ENCODE peak calls at places on chromosomes 3 and 15, in eight cellular contexts. A is pancreas, O is BE2C, L is GM23248, B is neural progenitor cell, X is heart left ventricle, C is psoas muscle, F is IMR-90. U is an unnamed sample.

GRCh38 chr3:172317984-172318383 is 130.3 kb downstream of the GHSR start:
- DNase-seq in A (no peak), O (peak; percentile 86), L (peak; percentile 95), B (no peak), X (peak; percentile 74), C (peak; percentile 53), F (peak; percentile 96), U (no peak)

GRCh38 chr3:25441234-25441856 is 13.3 kb downstream of the RARB start:
- DNase-seq in A (no peak), O (no peak), L (no peak), B (peak; percentile 8), X (no peak), C (peak; percentile 19), F (no peak), U (no peak)

GRCh38 chr3:4045756-4046155 is 246.5 kb downstream of the LRRN1 start:
- DNase-seq in A (no peak), O (no peak), L (peak; percentile 7), B (no peak), X (no peak), C (no peak), F (no peak), U (no peak)

GRCh38 chr15:44340410-44340809 is 51.9 kb downstream of the GOLM2 start:
- DNase-seq in A (no peak), O (no peak), L (peak; percentile 89), B (no peak), X (no peak), C (no peak), F (peak; percentile 84), U (no peak)

GRCh38 chr3:48301814-48302194 is 31.7 kb downstream of the SPINK8 start:
- DNase-seq in A (peak; percentile 18), O (no peak), L (peak; percentile 72), B (no peak), X (no peak), C (peak; percentile 29), F (peak; percentile 19), U (no peak)

GRCh38 chr3:197454014-197454413 is 101.8 kb downstream of the BDH1 start:
- DNase-seq in A (no peak), O (peak; percentile 23), L (peak; percentile 36), B (no peak), X (no peak), C (no peak), F (no peak), U (no peak)

GRCh38 chr3:152915695-152916094 is 80.8 kb downstream of the P2RY1 start:
- DNase-seq in A (no peak), O (no peak), L (no peak), B (no peak), X (no peak), C (no peak), F (no peak), U (no peak)

GRCh38 chr3:156750874-156751245 is 75.3 kb upstream of the LEKR1 start:
- DNase-seq in A (no peak), O (no peak), L (peak; percentile 89), B (peak; percentile 27), X (no peak), C (no peak), F (peak; percentile 60), U (no peak)

GRCh38 chr3:127161236-127161635 is 31.7 kb upstream of the PRR23E start:
- DNase-seq in A (no peak), O (no peak), L (no peak), B (no peak), X (no peak), C (no peak), F (no peak), U (no peak)

GRCh38 chr15:80052597-80053304 is 6.7 kb upstream of the ZFAND6 start:
- DNase-seq in A (no peak), O (no peak), L (no peak), B (no peak), X (no peak), C (no peak), F (no peak), U (no peak)

GRCh38 chr3:101042996-101043686 is 49.9 kb upstream of the ABI3BP start:
- DNase-seq in A (no peak), O (no peak), L (peak; percentile 85), B (no peak), X (no peak), C (no peak), F (peak; percentile 76), U (no peak)

GRCh38 chr3:197749315-197749600 is 425 bp upstream of the FYTTD1 start:
- DNase-seq in A (no peak), O (peak; percentile 77), L (peak; percentile 81), B (peak; percentile 79), X (no peak), C (no peak), F (peak; percentile 76), U (peak; percentile 61)

GRCh38 chr15:45287400-45287799 is 35.4 kb downstream of the SLC28A2 start:
- DNase-seq in A (no peak), O (no peak), L (no peak), B (no peak), X (no peak), C (no peak), F (no peak), U (no peak)

GRCh38 chr3:146543461-146544012 is 870 bp downstream of the PLSCR1 start:
- DNase-seq in A (peak; percentile 42), O (no peak), L (peak; percentile 65), B (no peak), X (no peak), C (no peak), F (peak; percentile 16), U (no peak)

GRCh38 chr3:141397996-141398395 is 29.7 kb downstream of the ZBTB38 start:
- DNase-seq in A (no peak), O (no peak), L (no peak), B (no peak), X (no peak), C (no peak), F (no peak), U (no peak)

GRCh38 chr3:18489939-18490338 is 64.8 kb upstream of the SATB1 start:
- DNase-seq in A (no peak), O (no peak), L (no peak), B (no peak), X (no peak), C (no peak), F (no peak), U (no peak)

GRCh38 chr3:61505197-61505596 is 56.2 kb upstream of the PTPRG start:
- DNase-seq in A (no peak), O (no peak), L (no peak), B (no peak), X (no peak), C (no peak), F (no peak), U (no peak)

GRCh38 chr15:45399381-45400212 is 21.3 kb upstream of the GATM start:
- DNase-seq in A (no peak), O (no peak), L (peak; percentile 80), B (peak; percentile 70), X (no peak), C (no peak), F (peak; percentile 66), U (no peak)

GRCh38 chr3:155739154-155739553 is 5.7 kb downstream of the PLCH1 start:
- DNase-seq in A (no peak), O (no peak), L (peak; percentile 19), B (no peak), X (no peak), C (no peak), F (peak; percentile 11), U (no peak)
- H3K4me3 ChIP-seq in A (no peak overlapping the region), O (no peak overlapping the region), L (no peak overlapping the region), B (no peak overlapping the region), X (no peak overlapping the region), C (no peak overlapping the region), F (no peak overlapping the region), U (no peak overlapping the region)

GRCh38 chr15:37813306-37813705 is 121.1 kb upstream of the TMCO5A start:
- DNase-seq in A (no peak), O (no peak), L (peak; percentile 12), B (no peak), X (no peak), C (no peak), F (no peak), U (no peak)

GRCh38 chr15:37814847-37815246 is 119.6 kb upstream of the TMCO5A start:
- DNase-seq in A (no peak), O (no peak), L (no peak), B (no peak), X (no peak), C (no peak), F (no peak), U (no peak)

GRCh38 chr15:37806808-37807207 is 127.6 kb upstream of the TMCO5A start:
- DNase-seq in A (no peak), O (no peak), L (no peak), B (no peak), X (no peak), C (no peak), F (no peak), U (no peak)

DNA sequence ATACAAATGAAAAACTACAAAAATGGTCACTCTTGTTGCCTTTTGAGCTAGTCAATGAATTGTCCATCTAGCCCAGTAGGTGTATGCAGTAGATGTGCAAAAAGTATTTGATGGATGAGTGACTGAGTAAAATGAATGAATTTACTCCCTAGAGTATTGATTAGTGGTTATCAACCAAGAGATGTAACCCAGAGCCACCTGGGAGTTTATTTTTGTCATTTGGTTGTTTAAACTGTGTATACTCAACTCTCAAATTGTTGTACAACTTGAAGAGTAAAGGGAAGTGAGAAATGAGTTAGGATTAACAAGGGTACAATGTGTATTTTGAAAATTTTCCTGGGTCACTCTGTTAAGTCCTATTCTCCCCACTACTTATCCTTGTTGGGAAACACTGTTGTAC is 124.1 kb upstream of the TMCO5A start:
- DNase-seq in A (no peak), O (no peak), L (no peak), B (no peak), X (no peak), C (no peak), F (no peak), U (no peak)
- H3K9me3 ChIP-seq in A (no peaks in the 10 kb centered on the region), O (no peaks in the 10 kb centered on the region), L (no peaks in the 10 kb centered on the region), B (no peaks in the 10 kb centered on the region), X (no peaks in the 10 kb centered on the region), C (no peaks in the 10 kb centered on the region), F (no peaks in the 10 kb centered on the region), U (no peaks in the 10 kb centered on the region)

GRCh38 chr15:98647026-98647773 is 1.1 kb upstream of the IGF1R start:
- DNase-seq in A (peak; percentile 87), O (peak; percentile 81), L (peak; percentile 70), B (peak; percentile 95), X (peak; percentile 81), C (peak; percentile 72), F (peak; percentile 43), U (peak; percentile 32)

GRCh38 chr15:98647774-98648653 is at the start of gene IGF1R:
- DNase-seq in A (peak; percentile 85), O (peak; percentile 90), L (peak; percentile 95), B (peak; percentile 96), X (peak; percentile 91), C (peak; percentile 88), F (peak; percentile 88), U (peak; percentile 69)

GRCh38 chr15:98648654-98649537 is 557 bp downstream of the IGF1R start:
- DNase-seq in A (peak; percentile 55), O (peak; percentile 65), L (peak; percentile 78), B (peak; percentile 93), X (peak; percentile 72), C (peak; percentile 65), F (peak; percentile 47), U (no peak)

GRCh38 chr15:98649621-98649995 is 1.3 kb downstream of the IGF1R start:
- DNase-seq in A (peak; percentile 42), O (peak; percentile 54), L (peak; percentile 75), B (peak; percentile 58), X (peak; percentile 46), C (peak; percentile 50), F (no peak), U (no peak)

GRCh38 chr15:98646546-98647025 is 1.8 kb upstream of the IGF1R start:
- DNase-seq in A (no peak), O (no peak), L (no peak), B (no peak), X (no peak), C (no peak), F (no peak), U (no peak)
- H3K4me3 ChIP-seq in A (peak overlapping the region; percentile 65), O (peak overlapping the region; percentile 82), L (peak overlapping the region; percentile 90), B (peak overlapping the region; percentile 84), X (peak overlapping the region; percentile 83), C (peak overlapping the region; percentile 94), F (peak overlapping the region; percentile 85), U (peak overlapping the region; percentile 68)

GRCh38 chr3:44501971-44502370 is 24.5 kb upstream of the ZNF445 start:
- DNase-seq in A (no peak), O (no peak), L (no peak), B (no peak), X (no peak), C (no peak), F (peak; percentile 13), U (no peak)
- H3K9me3 ChIP-seq in A (peaks cover 4% of the 10 kb centered on the region), O (no peaks in the 10 kb centered on the region), L (no peaks in the 10 kb centered on the region), B (peaks cover 20% of the 10 kb centered on the region), X (peaks cover 49% of the 10 kb centered on the region), C (peaks cover 53% of the 10 kb centered on the region), F (peaks cover 42% of the 10 kb centered on the region), U (peaks cover 19% of the 10 kb centered on the region)